ENCODE peak calls at places on chromosomes 7 and 10, in eight cellular contexts. R, A, X, N, L, B, I and Q are unnamed samples. For H3K9me3, the result is how much of the 10 kb centered on the place peaks cover.

GRCh38 chr7:22654836-22655235 is 72.2 kb upstream of the IL6 start:
- DNase-seq in X (no peak), B (no peak), R (peak), N (no peak), L (no peak), A (no peak), I (no peak), Q (no peak)

GRCh38 chr7:32163141-32163806 is 93.1 kb upstream of the PDE1C start:
- DNase-seq in R (peak), B (no peak), N (no peak), A (no peak), L (peak), X (peak), I (peak), Q (no peak)

GRCh38 chr10:89357096-89357495 is 20.8 kb upstream of the IFIT1B start:
- DNase-seq in X (no peak), N (no peak), R (no peak), I (no peak), B (no peak), L (no peak), A (no peak), Q (no peak)

GRCh38 chr10:111488668-111489067 is 411.8 kb downstream of the ADRA2A start:
- DNase-seq in A (no peak), L (no peak), I (no peak), X (no peak), B (no peak), R (no peak), N (no peak), Q (no peak)

GRCh38 chr10:34200355-34200901 is 614.7 kb downstream of the PARD3 start:
- DNase-seq in B (no peak), A (no peak), N (no peak), L (no peak), X (no peak), R (no peak), I (no peak), Q (no peak)

GRCh38 chr7:155882596-155882995 is 70.3 kb upstream of the SHH start:
- DNase-seq in I (no peak), L (no peak), N (no peak), B (no peak), X (no peak), A (no peak), R (no peak), Q (no peak)

GRCh38 chr7:7535688-7536087 is at the start of gene COL28A1:
- DNase-seq in I (no peak), N (no peak), X (no peak), A (no peak), R (no peak), B (no peak), L (no peak), Q (no peak)

GRCh38 chr7:128443817-128444216 is 11.9 kb upstream of the HILPDA start:
- DNase-seq in B (peak), A (no peak), I (no peak), R (no peak), N (no peak), L (no peak), X (no peak), Q (no peak)

GRCh38 chr10:76830218-76830617 is 807.4 kb downstream of the KCNMA1 start:
- DNase-seq in L (no peak), R (no peak), N (no peak), I (no peak), X (no peak), A (no peak), B (no peak), Q (no peak)

GRCh38 chr7:80833289-80834104 is 85.4 kb downstream of the SEMA3C start:
- DNase-seq in N (no peak), B (no peak), X (peak), R (peak), A (no peak), L (no peak), I (no peak), Q (no peak)

GRCh38 chr10:91555455-91555854 is 77.4 kb downstream of the PPP1R3C start:
- DNase-seq in X (peak), R (no peak), I (no peak), N (no peak), L (no peak), A (no peak), B (no peak), Q (no peak)

GRCh38 chr7:154812027-154812426 is 190.9 kb downstream of the PAXIP1 start:
- DNase-seq in A (no peak), X (no peak), L (no peak), N (no peak), R (no peak), B (no peak), I (no peak), Q (no peak)

GRCh38 chr7:24135003-24135817 is 148.8 kb upstream of the NPY start:
- DNase-seq in A (no peak), X (no peak), N (no peak), R (no peak), B (no peak), I (no peak), L (no peak), Q (no peak)

GRCh38 chr10:92407305-92408016 is 116.5 kb downstream of the MARCHF5 start:
- DNase-seq in A (no peak), L (no peak), B (no peak), I (no peak), X (peak), R (no peak), N (no peak), Q (no peak)

GRCh38 chr7:47937711-47938573 is 10.3 kb downstream of the PKD1L1 start:
- DNase-seq in R (no peak), N (no peak), L (no peak), A (no peak), X (no peak), B (no peak), I (no peak), Q (no peak)

GRCh38 chr7:150405584-150406310 is 26.6 kb downstream of the ZNF775 start:
- DNase-seq in B (no peak), A (no peak), N (peak), I (no peak), L (no peak), X (no peak), R (peak), Q (no peak)

DNA sequence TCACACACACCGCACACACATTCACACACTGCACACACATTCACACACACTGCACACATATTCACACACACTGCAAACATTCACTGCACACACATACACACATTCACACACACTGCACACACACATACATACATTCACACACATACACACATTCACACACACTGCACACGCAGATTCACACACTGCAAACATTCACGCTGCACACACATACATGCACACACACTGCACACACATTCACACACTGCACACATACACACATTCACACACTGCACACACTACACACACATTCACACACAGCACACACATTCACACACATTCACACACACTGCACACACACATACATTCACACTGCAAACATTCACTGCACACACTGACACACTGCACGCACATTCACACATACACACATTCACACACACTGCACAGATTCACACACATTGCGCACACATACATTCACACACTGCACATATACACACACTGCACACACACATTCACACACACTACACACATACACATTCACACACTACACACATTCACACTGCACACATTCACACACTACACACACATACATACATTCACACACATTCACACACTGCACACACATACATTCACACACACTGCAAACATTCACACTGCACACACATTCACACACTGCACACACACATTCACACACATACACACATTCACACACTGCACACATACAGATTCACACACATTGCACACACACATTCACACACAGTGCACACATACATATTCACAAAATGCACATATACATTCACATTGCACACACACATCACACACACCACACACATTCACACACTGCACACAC is 325.1 kb downstream of the PTPRN2 start:
- DNase-seq in R (no peak), B (no peak), L (peak), N (no peak), A (no peak), I (no peak), X (no peak), Q (no peak)
- H3K9me3 ChIP-seq in R (under half), B (under half), L (under half), N (under half), A (under half), I (under half), X (half or more), Q (under half)

GRCh38 chr10:25392132-25392531 is 217.3 kb downstream of the GPR158 start:
- DNase-seq in R (no peak), I (no peak), A (no peak), N (no peak), X (no peak), L (no peak), B (no peak), Q (no peak)
- H3K9me3 ChIP-seq in R (under half), I (under half), A (under half), N (under half), X (under half), L (under half), B (under half), Q (under half)

GRCh38 chr10:128817636-128818035 is 649.4 kb upstream of the MGMT start:
- DNase-seq in X (no peak), L (no peak), R (no peak), A (no peak), B (no peak), N (no peak), I (no peak), Q (no peak)
- H3K9me3 ChIP-seq in X (under half), L (under half), R (under half), A (under half), B (under half), N (under half), I (under half), Q (under half)

DNA sequence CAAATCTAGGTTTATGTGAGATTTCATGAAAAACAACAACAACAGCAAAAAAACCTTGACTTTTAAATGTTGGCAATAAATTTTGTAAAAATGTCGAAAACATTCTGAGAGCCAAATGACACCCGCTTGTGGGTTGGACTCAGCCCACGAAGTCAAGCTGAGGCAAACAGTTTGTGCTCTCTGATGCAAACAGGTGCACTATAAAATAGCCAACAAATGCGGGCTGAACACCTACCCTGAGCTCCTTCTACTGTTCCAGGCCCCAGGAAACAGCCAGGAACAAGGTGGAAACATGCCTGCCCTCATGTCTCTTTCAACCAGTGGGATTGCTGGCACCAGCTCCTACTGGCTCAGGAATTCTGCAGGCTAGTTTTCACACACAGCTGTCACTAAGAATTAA is 105.0 kb upstream of the ZNF716 start:
- DNase-seq in I (no peak), X (no peak), A (no peak), L (no peak), N (no peak), B (no peak), R (no peak), Q (no peak)
- H3K9me3 ChIP-seq in I (under half), X (half or more), A (under half), L (under half), N (under half), B (under half), R (under half), Q (under half)

DNA sequence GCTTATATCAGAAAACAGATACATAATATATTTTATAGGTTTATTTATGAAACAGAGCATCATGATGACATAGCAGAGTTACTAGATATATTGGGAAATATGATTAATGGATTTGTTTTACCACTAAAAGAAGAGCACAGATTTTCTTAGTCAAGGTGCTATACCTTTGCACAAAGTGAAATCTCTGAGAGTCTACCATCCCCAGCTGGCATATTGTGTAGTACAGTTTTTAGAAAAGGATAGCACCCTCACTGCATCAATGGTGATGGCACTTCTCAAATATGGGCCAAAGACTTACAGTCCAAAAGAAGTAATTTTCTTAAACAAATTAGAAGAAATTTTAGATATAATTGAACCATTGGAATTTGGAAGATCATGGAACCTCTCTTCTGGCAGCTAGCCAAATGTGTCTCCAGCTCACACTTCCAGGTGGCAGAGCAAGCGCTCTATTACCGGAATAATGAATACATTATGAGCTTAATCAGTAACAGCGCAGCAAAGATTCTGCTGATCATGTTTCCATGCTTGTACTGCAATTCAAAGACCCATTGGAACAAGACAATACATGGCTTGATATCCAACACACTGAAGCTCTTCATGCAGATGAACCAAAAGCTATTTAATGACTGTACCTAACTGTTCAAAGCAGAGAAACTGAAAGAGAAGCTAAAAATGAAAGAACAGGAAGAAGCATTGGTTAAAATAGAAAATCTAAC is 21.9 kb upstream of the CREB3L2 start:
- DNase-seq in N (no peak), I (no peak), R (no peak), A (no peak), L (no peak), X (no peak), B (no peak), Q (no peak)
- H3K9me3 ChIP-seq in N (under half), I (under half), R (under half), A (under half), L (under half), X (under half), B (under half), Q (under half)

GRCh38 chr7:116420003-116420402 is 79.5 kb upstream of the CAV2 start:
- DNase-seq in A (no peak), X (no peak), R (no peak), I (no peak), L (no peak), N (no peak), B (no peak), Q (no peak)
- H3K9me3 ChIP-seq in A (under half), X (under half), R (under half), I (under half), L (under half), N (under half), B (under half), Q (under half)